ENCODE peak calls at places on chromosomes 12 and 14, in eight cellular contexts. B is stimulated activated CD4-positive, alpha-beta T cell treated with anti-CD3 and anti-CD28 coated beads, Interleukin-15, amount 100 ng/mL, for 48 hours; L is uterus; P is anterior cingulate cortex; Q is mucosa of gallbladder; S is mesenchymal stem cell; X is NCI-H2171; K is sigmoid colon. A is an unnamed sample.

GRCh38 chr12:31246470-31246850 is 79.5 kb downstream of the SINHCAF start:
- DNase-seq in B (no peak), K (no peak), S (no peak), X (no peak), Q (no peak), L (no peak), P (no peak), A (no peak)

GRCh38 chr12:71219224-71219623 is 61.4 kb upstream of the TSPAN8 start:
- DNase-seq in P (no peak), B (no peak), L (no peak), S (no peak), Q (no peak), K (no peak), X (no peak), A (no peak)

GRCh38 chr12:14768823-14769405 is 34.4 kb downstream of the WBP11 start:
- DNase-seq in Q (no peak), S (peak; percentile 59), L (peak; percentile 17), X (no peak), B (peak; percentile 54), K (peak; percentile 65), P (no peak), A (peak; percentile 35)

GRCh38 chr12:60148831-60149230 is 553.0 kb downstream of the SLC16A7 start:
- DNase-seq in B (no peak), L (no peak), X (no peak), Q (no peak), S (peak; percentile 58), K (no peak), P (no peak), A (no peak)

GRCh38 chr14:90400904-90401561 is 4.2 kb downstream of the CALM1 start:
- DNase-seq in X (no peak), B (no peak), K (no peak), P (no peak), L (no peak), Q (no peak), S (no peak), A (no peak)

GRCh38 chr12:68913682-68914081 is 19.3 kb downstream of the CPM start:
- DNase-seq in P (no peak), B (no peak), L (no peak), K (no peak), Q (no peak), X (no peak), S (no peak), A (no peak)

GRCh38 chr12:15186593-15186992 is 34.6 kb downstream of the RERG start:
- DNase-seq in X (no peak), Q (no peak), L (no peak), K (no peak), B (no peak), S (no peak), P (no peak), A (no peak)

GRCh38 chr12:22971771-22972191 is 346.8 kb downstream of the ETNK1 start:
- DNase-seq in K (no peak), X (no peak), L (no peak), S (peak; percentile 19), B (no peak), P (no peak), Q (no peak), A (no peak)

GRCh38 chr14:77139540-77140342 is 1.9 kb downstream of the ZDHHC22 start:
- DNase-seq in K (no peak), B (peak; percentile 47), X (peak; percentile 70), Q (no peak), S (peak; percentile 29), L (no peak), P (no peak), A (peak; percentile 54)

GRCh38 chr12:41264281-41264680 is 76.2 kb downstream of the PDZRN4 start:
- DNase-seq in S (no peak), L (no peak), B (no peak), K (no peak), Q (no peak), X (no peak), P (no peak), A (no peak)

GRCh38 chr14:21868442-21869046 is 194.9 kb upstream of the OR4E1 start:
- DNase-seq in X (peak; percentile 50), P (no peak), K (no peak), S (peak; percentile 23), B (peak; percentile 78), Q (peak; percentile 58), L (no peak), A (peak; percentile 84)